ENCODE peak calls at places on chromosomes 7 and 10, in seven cellular contexts. D is mammary epithelial cell, J is fibroblast of lung, A is foreskin fibroblast, C is neural crest cell, G is glutamatergic neuron, I is AG04450. T is an unnamed sample.

GRCh38 chr7:158027646-158028045 is 560.0 kb downstream of the PTPRN2 start:
- DNase-seq in D (no peak), J (no peak), A (no peak), C (no peak), G (no peak), I (no peak), T (no peak)

GRCh38 chr7:150978136-150978789 is at the start of gene KCNH2:
- DNase-seq in D (no peak), J (no peak), A (no peak), C (peak; percentile 57), G (peak; percentile 85), I (no peak), T (no peak)

GRCh38 chr7:94190599-94191061 is 186.5 kb upstream of the BET1 start:
- DNase-seq in D (peak; percentile 66), J (peak; percentile 98), A (peak; percentile 97), C (no peak), G (no peak), I (peak; percentile 88), T (no peak)

GRCh38 chr7:134690614-134691504 is 44.2 kb downstream of the BPGM start:
- DNase-seq in D (peak; percentile 36), J (peak; percentile 88), A (no peak), C (no peak), G (no peak), I (no peak), T (no peak)

GRCh38 chr10:87038786-87039185 is 18.7 kb downstream of the FAM25A start:
- DNase-seq in D (peak; percentile 68), J (no peak), A (no peak), C (no peak), G (no peak), I (no peak), T (no peak)

GRCh38 chr7:17234398-17235021 is 63.9 kb upstream of the AHR start:
- DNase-seq in D (peak; percentile 85), J (peak; percentile 96), A (peak; percentile 88), C (no peak), G (no peak), I (peak; percentile 55), T (no peak)

GRCh38 chr7:27188666-27189559 is 3.9 kb upstream of the HOXA11 start:
- DNase-seq in D (no peak), J (no peak), A (peak; percentile 77), C (no peak), G (peak; percentile 33), I (no peak), T (no peak)

GRCh38 chr10:79274279-79275104 is 72.8 kb upstream of the PPIF start:
- DNase-seq in D (peak; percentile 30), J (peak; percentile 72), A (peak; percentile 83), C (no peak), G (peak; percentile 68), I (no peak), T (no peak)

GRCh38 chr7:120229094-120229493 is 43.9 kb upstream of the KCND2 start:
- DNase-seq in D (no peak), J (no peak), A (no peak), C (no peak), G (no peak), I (no peak), T (no peak)

GRCh38 chr10:96890172-96890513 is 58.0 kb downstream of the LCOR start:
- DNase-seq in D (peak; percentile 36), J (peak; percentile 7), A (no peak), C (no peak), G (no peak), I (no peak), T (no peak)

GRCh38 chr10:35819011-35819410 is 176.9 kb upstream of the FZD8 start:
- DNase-seq in D (no peak), J (no peak), A (no peak), C (no peak), G (no peak), I (no peak), T (no peak)

GRCh38 chr10:43420369-43421200 is 11.6 kb upstream of the HNRNPF start:
- DNase-seq in D (peak; percentile 61), J (peak; percentile 83), A (peak; percentile 85), C (peak; percentile 65), G (peak; percentile 80), I (no peak), T (peak; percentile 59)

GRCh38 chr7:27193335-27194001 is 6.4 kb downstream of the HOXA13 start:
- DNase-seq in D (no peak), J (no peak), A (no peak), C (no peak), G (peak; percentile 14), I (no peak), T (no peak)

GRCh38 chr7:139571651-139572050 is 48.2 kb downstream of the CLEC2L start:
- DNase-seq in D (no peak), J (no peak), A (no peak), C (no peak), G (no peak), I (no peak), T (no peak)

GRCh38 chr10:126090911-126091728 is 194.8 kb downstream of the FANK1 start:
- DNase-seq in D (peak; percentile 93), J (peak; percentile 98), A (peak; percentile 97), C (no peak), G (no peak), I (peak; percentile 76), T (no peak)

GRCh38 chr10:65294329-65294728 is 1631.5 kb upstream of the LRRTM3 start:
- DNase-seq in D (no peak), J (peak; percentile 37), A (no peak), C (no peak), G (no peak), I (no peak), T (no peak)

GRCh38 chr10:37992083-37992482 is 15.6 kb upstream of the ZNF25 start:
- DNase-seq in D (no peak), J (no peak), A (no peak), C (no peak), G (no peak), I (no peak), T (no peak)
- TF ChIP-seq CTCF in D (peak; percentile 13), J (no peak), A (no peak), C (no peak), G (no peak), I (no peak), T (no peak)

GRCh38 chr7:42090056-42090455 is 147.0 kb downstream of the GLI3 start:
- DNase-seq in D (no peak), J (no peak), A (no peak), C (no peak), G (no peak), I (no peak), T (no peak)

GRCh38 chr7:42093361-42093905 is 143.6 kb downstream of the GLI3 start:
- DNase-seq in D (no peak), J (peak; percentile 38), A (no peak), C (no peak), G (no peak), I (no peak), T (no peak)

GRCh38 chr7:42090806-42091205 is 146.2 kb downstream of the GLI3 start:
- DNase-seq in D (no peak), J (no peak), A (no peak), C (no peak), G (no peak), I (no peak), T (no peak)

GRCh38 chr7:42087616-42088015 is 149.4 kb downstream of the GLI3 start:
- DNase-seq in D (no peak), J (no peak), A (no peak), C (no peak), G (no peak), I (no peak), T (no peak)

GRCh38 chr7:42091461-42092229 is 145.4 kb downstream of the GLI3 start:
- DNase-seq in D (peak; percentile 34), J (peak; percentile 27), A (no peak), C (no peak), G (no peak), I (no peak), T (peak; percentile 25)
- TF ChIP-seq CTCF in D (no peak), J (no peak), A (no peak), C (no peak), G (no peak), I (no peak), T (no peak)

GRCh38 chr7:34184466-34184865 is 279.1 kb downstream of the BMPER start:
- DNase-seq in D (no peak), J (no peak), A (peak; percentile 26), C (no peak), G (no peak), I (no peak), T (no peak)
- TF ChIP-seq CTCF in D (peak; percentile 18), J (peak; percentile 3), A (peak; percentile 6), C (peak; percentile 25), G (no peak), I (peak; percentile 27), T (no peak)

DNA sequence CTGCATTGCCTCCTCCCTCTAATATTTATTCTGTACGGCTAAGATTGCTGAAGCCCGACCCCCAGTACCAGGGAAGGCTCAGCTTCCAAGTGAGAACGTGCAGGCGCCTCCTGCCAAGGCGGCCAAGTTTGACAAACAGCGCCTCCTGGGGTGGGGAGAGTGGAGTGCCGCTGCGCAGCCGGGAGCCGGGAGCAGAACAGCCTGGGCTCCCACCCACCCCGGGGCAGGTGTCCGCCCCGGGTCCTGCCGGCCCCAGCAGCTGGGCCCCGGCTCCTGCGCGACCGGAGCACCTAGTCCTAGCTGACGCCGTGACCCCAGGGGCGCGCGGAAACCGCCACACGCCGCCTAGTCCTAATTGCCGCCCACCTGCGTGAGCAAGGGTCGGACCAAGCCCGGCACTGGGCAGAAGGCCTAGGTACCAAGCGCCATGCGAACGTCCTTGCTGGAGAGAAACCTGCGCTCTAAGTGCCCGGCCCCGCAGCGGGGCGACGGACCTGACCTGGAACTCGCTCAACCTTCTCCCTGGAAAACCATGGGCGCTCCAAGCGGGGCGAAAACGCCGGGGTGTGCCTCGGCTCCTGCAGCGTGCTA is 5.0 kb upstream of the EBF3 start:
- DNase-seq in D (no peak), J (no peak), A (peak; percentile 31), C (peak; percentile 84), G (peak; percentile 93), I (no peak), T (peak; percentile 92)
- TF ChIP-seq CTCF in D (peak; percentile 40), J (peak; percentile 51), A (peak; percentile 52), C (peak; percentile 80), G (peak; percentile 96), I (peak; percentile 48), T (peak; percentile 79)

GRCh38 chr7:82017334-82017943 is 247.6 kb upstream of the HGF start:
- DNase-seq in D (peak; percentile 7), J (peak; percentile 29), A (peak; percentile 25), C (no peak), G (no peak), I (peak; percentile 13), T (no peak)
- TF ChIP-seq CTCF in D (peak; percentile 67), J (peak; percentile 55), A (peak; percentile 43), C (peak; percentile 76), G (no peak), I (peak; percentile 65), T (peak; percentile 52)